ENCODE peak calls at places on chromosomes 1 and 21, in nine cellular contexts. A is stimulated activated CD8-positive, alpha-beta memory T cell treated with anti-CD3 and anti-CD28 coated beads, Interleukin-2, amount 100 ng/mL, for 48 hours; L is uterus; G is astrocyte of the spinal cord; Q is left kidney; P is NCI-H69; F is bronchial epithelial cell; S is foreskin fibroblast; Y is NT2/D1. O is an unnamed sample.

GRCh38 chr1:179105393-179105792 is 23.5 kb downstream of the TOR3A start:
- DNase-seq in A (no peak), L (no peak), G (no peak), Q (peak), P (peak), F (peak), S (no peak), Y (peak), O (no peak)

GRCh38 chr21:44815852-44816628 is 1.8 kb downstream of the SUMO3 start:
- DNase-seq in A (no peak), L (no peak), G (no peak), Q (peak), P (peak), F (no peak), S (no peak), Y (no peak), O (no peak)

GRCh38 chr1:186740324-186740723 is 60.1 kb upstream of the PTGS2 start:
- DNase-seq in A (no peak), L (no peak), G (no peak), Q (no peak), P (no peak), F (no peak), S (no peak), Y (no peak), O (no peak)

GRCh38 chr1:53572061-53572801 is 113.0 kb downstream of the DMRTB1 start:
- DNase-seq in A (no peak), L (peak), G (peak), Q (peak), P (peak), F (peak), S (peak), Y (no peak), O (peak)

GRCh38 chr1:248842781-248843331 is 4.8 kb downstream of the ZNF672 start:
- DNase-seq in A (no peak), L (no peak), G (no peak), Q (no peak), P (no peak), F (peak), S (no peak), Y (no peak), O (peak)

GRCh38 chr1:205934788-205935187 is 8.5 kb downstream of the SLC26A9 start:
- DNase-seq in A (no peak), L (no peak), G (no peak), Q (no peak), P (no peak), F (peak), S (no peak), Y (no peak), O (no peak)

GRCh38 chr21:37522641-37523295 is 156.2 kb downstream of the DYRK1A start:
- DNase-seq in A (no peak), L (no peak), G (no peak), Q (no peak), P (no peak), F (no peak), S (no peak), Y (no peak), O (no peak)

GRCh38 chr1:50332941-50333594 is 90.2 kb downstream of the DMRTA2 start:
- DNase-seq in A (peak), L (peak), G (peak), Q (peak), P (peak), F (no peak), S (peak), Y (peak), O (peak)

GRCh38 chr1:77888429-77889239 is at the start of gene NEXN:
- DNase-seq in A (peak), L (peak), G (peak), Q (peak), P (peak), F (no peak), S (peak), Y (peak), O (peak)

GRCh38 chr1:6223617-6224016 is 12.1 kb downstream of the ICMT start:
- DNase-seq in A (no peak), L (no peak), G (no peak), Q (no peak), P (no peak), F (no peak), S (no peak), Y (no peak), O (no peak)

GRCh38 chr21:43611598-43612369 is 47.5 kb downstream of the HSF2BP start:
- DNase-seq in A (no peak), L (peak), G (peak), Q (peak), P (peak), F (peak), S (peak), Y (peak), O (peak)

GRCh38 chr1:163870666-163871065 is 548.9 kb downstream of the NUF2 start:
- DNase-seq in A (no peak), L (no peak), G (no peak), Q (no peak), P (no peak), F (no peak), S (no peak), Y (no peak), O (no peak)

GRCh38 chr1:202213361-202214088 is 19.9 kb downstream of the LGR6 start:
- DNase-seq in A (no peak), L (no peak), G (no peak), Q (peak), P (peak), F (peak), S (no peak), Y (peak), O (no peak)

GRCh38 chr1:200362421-200362820 is 47.4 kb downstream of the ZNF281 start:
- DNase-seq in A (no peak), L (no peak), G (no peak), Q (no peak), P (no peak), F (no peak), S (no peak), Y (no peak), O (no peak)

GRCh38 chr1:11046625-11047365 is at the start of gene MASP2:
- DNase-seq in A (no peak), L (peak), G (no peak), Q (no peak), P (no peak), F (no peak), S (no peak), Y (no peak), O (no peak)

GRCh38 chr1:157992813-157993178 is 649 bp upstream of the KIRREL1 start:
- DNase-seq in A (no peak), L (no peak), G (no peak), Q (no peak), P (peak), F (no peak), S (no peak), Y (no peak), O (no peak)

GRCh38 chr1:39418223-39418622 is 73.2 kb upstream of the BMP8A start:
- DNase-seq in A (no peak), L (no peak), G (peak), Q (no peak), P (no peak), F (no peak), S (no peak), Y (no peak), O (no peak)

GRCh38 chr1:31957701-31958674 is 19.8 kb upstream of the PTP4A2 start:
- DNase-seq in A (no peak), L (no peak), G (no peak), Q (no peak), P (no peak), F (no peak), S (no peak), Y (no peak), O (no peak)

GRCh38 chr21:42201615-42202161 is 17.3 kb upstream of the ABCG1 start:
- DNase-seq in A (no peak), L (no peak), G (no peak), Q (no peak), P (no peak), F (peak), S (no peak), Y (no peak), O (no peak)

O was measured in spleen.